ENCODE peak calls at places on chromosome 6, in five cellular contexts. K, B, F, I and H are unnamed samples.

GRCh38 chr6:162177733-162178132 is 549.8 kb downstream of the PRKN start:
- DNase-seq in K (peak; percentile 51), B (no peak), I (no peak), F (no peak), H (no peak)

GRCh38 chr6:82364087-82365010 is 732 bp downstream of the TPBG start:
- DNase-seq in F (peak; percentile 67), I (peak; percentile 46), K (peak; percentile 79), B (peak; percentile 49), H (no peak)

GRCh38 chr6:100342830-100343229 is 121.9 kb downstream of the SIM1 start:
- DNase-seq in K (no peak), I (no peak), B (no peak), F (no peak), H (no peak)

GRCh38 chr6:157246048-157246630 is 77.2 kb downstream of the TMEM242 start:
- DNase-seq in F (no peak), B (no peak), I (no peak), K (no peak), H (no peak)

GRCh38 chr6:71181565-71181964 is 107.0 kb upstream of the OGFRL1 start:
- DNase-seq in F (no peak), K (peak; percentile 92), I (no peak), B (no peak), H (no peak)

GRCh38 chr6:170067923-170068360 is 222.9 kb downstream of the DLL1 start:
- DNase-seq in K (no peak), F (peak; percentile 39), I (peak; percentile 4), B (peak; percentile 17), H (no peak)

GRCh38 chr6:44157152-44157521 is 1.5 kb upstream of the CAPN11 start:
- DNase-seq in B (no peak), I (no peak), F (no peak), K (no peak), H (no peak)

GRCh38 chr6:31903957-31904356 is 2.1 kb upstream of the ZBTB12 start:
- DNase-seq in F (no peak), I (no peak), K (no peak), B (no peak), H (no peak)

GRCh38 chr6:118618676-118619377 is 32.6 kb downstream of the CEP85L start:
- DNase-seq in K (peak; percentile 76), F (no peak), I (peak; percentile 68), B (peak; percentile 66), H (no peak)

GRCh38 chr6:141829996-141830395 is 302.7 kb upstream of the GJE1 start:
- DNase-seq in I (no peak), B (no peak), K (peak; percentile 53), F (no peak), H (no peak)

GRCh38 chr6:141824258-141824795 is 308.4 kb upstream of the GJE1 start:
- DNase-seq in B (no peak), F (no peak), K (no peak), I (no peak), H (no peak)

GRCh38 chr6:141830530-141830929 is 302.2 kb upstream of the GJE1 start:
- DNase-seq in K (no peak), I (no peak), F (no peak), B (no peak), H (no peak)

GRCh38 chr6:141833001-141833655 is 299.6 kb upstream of the GJE1 start:
- DNase-seq in K (peak; percentile 22), F (no peak), B (no peak), I (no peak), H (no peak)

GRCh38 chr6:141829566-141829965 is 303.2 kb upstream of the GJE1 start:
- DNase-seq in K (peak; percentile 90), F (no peak), I (no peak), B (no peak), H (no peak)
- H3K27ac ChIP-seq in K (peak overlapping the region; percentile 95), F (no peak overlapping the region), I (no peak overlapping the region), B (no peak overlapping the region), H (no peak overlapping the region)

GRCh38 chr6:17932362-17932852 is 55.0 kb downstream of the KIF13A start:
- DNase-seq in I (no peak), K (no peak), B (no peak), F (no peak), H (no peak)

GRCh38 chr6:17928514-17929430 is 58.7 kb downstream of the KIF13A start:
- DNase-seq in K (no peak), I (no peak), F (no peak), B (no peak), H (no peak)

GRCh38 chr6:17931227-17931626 is 56.2 kb downstream of the KIF13A start:
- DNase-seq in K (no peak), B (no peak), I (no peak), F (no peak), H (no peak)

GRCh38 chr6:17927705-17928104 is 59.7 kb downstream of the KIF13A start:
- DNase-seq in K (no peak), I (no peak), F (no peak), B (no peak), H (no peak)

GRCh38 chr6:17930321-17930993 is 57.0 kb downstream of the KIF13A start:
- DNase-seq in K (no peak), I (no peak), B (no peak), F (no peak), H (no peak)
- TF ChIP-seq POLR2AphosphoS5 in K (no peak), I (no peak), B (no peak), F (no peak), H (no peak)

DNA sequence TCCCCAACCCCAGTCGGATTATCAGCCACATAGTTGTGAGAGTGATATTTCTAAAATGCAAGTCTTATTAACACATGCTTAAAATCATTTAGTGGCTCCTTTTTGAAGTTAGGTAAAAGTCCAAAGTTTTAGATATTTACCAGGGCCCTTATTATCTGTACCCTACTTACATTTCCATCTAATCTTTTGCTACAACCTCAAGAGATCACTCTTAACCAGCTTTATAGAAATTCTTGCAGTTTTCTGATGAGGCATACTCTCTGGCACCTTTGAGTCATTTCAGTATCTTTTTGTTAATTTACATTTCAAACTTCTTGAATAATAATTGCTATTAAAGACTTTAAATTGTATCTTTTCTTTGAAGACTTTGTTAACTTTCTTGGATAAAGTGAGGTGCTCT is 453.3 kb downstream of the RFPL4B start:
- DNase-seq in K (no peak), F (no peak), I (no peak), B (no peak), H (no peak)
- H3K27ac ChIP-seq in K (no peak overlapping the region), F (no peak overlapping the region), I (no peak overlapping the region), B (no peak overlapping the region), H (no peak overlapping the region)

GRCh38 chr6:18264338-18265098 is at the start of gene DEK:
- DNase-seq in K (peak; percentile 94), I (peak; percentile 89), F (peak; percentile 85), B (peak; percentile 86), H (no peak)
- TF ChIP-seq POLR2AphosphoS5 in K (no peak), I (peak; percentile 24), F (peak; percentile 20), B (peak; percentile 53), H (peak; percentile 62)